ENCODE peak calls at places on chromosomes 5 and 9, in seven cellular contexts. G is HEK293T; Z is heart left ventricle; B is hypothalamus; C is stimulated activated CD8-positive, alpha-beta memory T cell treated with anti-CD3 and anti-CD28 coated beads, Interleukin-2, amount 100 ng/mL, for 1 hour; W is hippocampal formation; E is brain microvascular endothelial cell. K is an unnamed sample.

GRCh38 chr5:132298305-132298704 is 4.1 kb downstream of the SLC22A4 start:
- DNase-seq in G (no peak), Z (no peak), B (no peak), C (no peak), W (no peak), E (no peak), K (no peak)

GRCh38 chr9:86464242-86464641 is 110.0 kb upstream of the TUT7 start:
- DNase-seq in G (no peak), Z (no peak), B (no peak), C (no peak), W (no peak), E (no peak), K (no peak)

GRCh38 chr5:157761690-157762611 is 18.4 kb downstream of the LSM11 start:
- DNase-seq in G (peak), Z (no peak), B (no peak), C (no peak), W (no peak), E (peak), K (no peak)

GRCh38 chr5:97629281-97629680 is 446.2 kb upstream of the RIOK2 start:
- DNase-seq in G (no peak), Z (peak), B (no peak), C (no peak), W (no peak), E (peak), K (peak)

GRCh38 chr9:13857521-13857920 is 456.4 kb downstream of the NFIB start:
- DNase-seq in G (no peak), Z (no peak), B (no peak), C (no peak), W (no peak), E (peak), K (no peak)

GRCh38 chr9:132027752-132028666 is 51.7 kb downstream of the MED27 start:
- DNase-seq in G (no peak), Z (no peak), B (no peak), C (no peak), W (no peak), E (no peak), K (no peak)

GRCh38 chr5:122419195-122419894 is 107.3 kb downstream of the SNCAIP start:
- DNase-seq in G (no peak), Z (no peak), B (no peak), C (no peak), W (no peak), E (no peak), K (no peak)

GRCh38 chr5:7261049-7261448 is 134.9 kb upstream of the ADCY2 start:
- DNase-seq in G (peak), Z (no peak), B (no peak), C (no peak), W (no peak), E (no peak), K (no peak)

GRCh38 chr9:98097836-98098235 is 21.2 kb downstream of the TRIM14 start:
- DNase-seq in G (no peak), Z (no peak), B (no peak), C (no peak), W (no peak), E (no peak), K (no peak)

GRCh38 chr5:143601357-143601756 is 197.9 kb upstream of the NR3C1 start:
- DNase-seq in G (no peak), Z (no peak), B (no peak), C (no peak), W (no peak), E (no peak), K (no peak)

GRCh38 chr5:95989283-95990048 is 27.8 kb upstream of the ELL2 start:
- DNase-seq in G (no peak), Z (no peak), B (no peak), C (no peak), W (no peak), E (no peak), K (no peak)

GRCh38 chr9:113987526-113987925 is 90.6 kb downstream of the AMBP start:
- DNase-seq in G (no peak), Z (no peak), B (no peak), C (no peak), W (no peak), E (no peak), K (no peak)

GRCh38 chr5:132876020-132876759 is 2.7 kb downstream of the LEAP2 start:
- DNase-seq in G (no peak), Z (no peak), B (no peak), C (no peak), W (no peak), E (peak), K (no peak)

GRCh38 chr5:16456103-16456832 is 9.3 kb downstream of the ZNF622 start:
- DNase-seq in G (peak), Z (no peak), B (no peak), C (no peak), W (peak), E (peak), K (peak)

GRCh38 chr5:181282874-181283273 is 21.9 kb upstream of the TRIM52 start:
- DNase-seq in G (no peak), Z (no peak), B (no peak), C (no peak), W (no peak), E (no peak), K (peak)

GRCh38 chr9:88828492-88828974 is 162.7 kb upstream of the S1PR3 start:
- DNase-seq in G (no peak), Z (no peak), B (no peak), C (no peak), W (no peak), E (no peak), K (no peak)

GRCh38 chr9:127949827-127950512 is 12.3 kb upstream of the DPM2 start:
- DNase-seq in G (no peak), Z (peak), B (no peak), C (no peak), W (peak), E (no peak), K (no peak)

GRCh38 chr9:122213589-122214413 is 15.0 kb downstream of the LHX6 start:
- DNase-seq in G (peak), Z (no peak), B (no peak), C (peak), W (no peak), E (no peak), K (no peak)

GRCh38 chr9:82206490-82206889 is 217.9 kb downstream of the SPATA31D1 start:
- DNase-seq in G (no peak), Z (no peak), B (no peak), C (no peak), W (no peak), E (no peak), K (no peak)

GRCh38 chr5:171436804-171437285 is 17.4 kb downstream of the FGF18 start:
- DNase-seq in G (no peak), Z (no peak), B (no peak), C (no peak), W (no peak), E (no peak), K (no peak)

GRCh38 chr9:135253305-135254004 is 166.0 kb downstream of the OLFM1 start:
- DNase-seq in G (no peak), Z (no peak), B (no peak), C (no peak), W (no peak), E (no peak), K (no peak)

GRCh38 chr5:180620014-180620413 is 28.7 kb upstream of the SCGB3A1 start:
- DNase-seq in G (no peak), Z (no peak), B (no peak), C (no peak), W (no peak), E (no peak), K (no peak)

GRCh38 chr9:93860694-93861658 is 94.2 kb downstream of the BARX1 start:
- DNase-seq in G (no peak), Z (no peak), B (no peak), C (no peak), W (no peak), E (no peak), K (no peak)

K was measured in lower leg skin.